ENCODE peak calls at places on chromosomes 5 and 9, in four cellular contexts. Y is spleen, Z is IMR-90, S is HCT116. D is an unnamed sample.

GRCh38 chr9:123712399-123712798 is 217.5 kb downstream of the DENND1A start:
- DNase-seq in Y (no peak), Z (peak; percentile 23), S (no peak), D (no peak)

GRCh38 chr9:35659340-35659739 is 1.2 kb downstream of the CCDC107 start:
- DNase-seq in Y (no peak), Z (peak; percentile 49), S (no peak), D (no peak)

GRCh38 chr9:38160613-38161215 is 91.7 kb upstream of the SHB start:
- DNase-seq in Y (no peak), Z (peak; percentile 51), S (peak; percentile 69), D (peak; percentile 67)

GRCh38 chr5:80406980-80407734 is 707 bp upstream of the ZFYVE16 start:
- DNase-seq in Y (peak; percentile 79), Z (peak; percentile 1), S (no peak), D (no peak)

GRCh38 chr9:126146254-126147145 is 180.1 kb upstream of the MVB12B start:
- DNase-seq in Y (peak; percentile 50), Z (no peak), S (no peak), D (peak; percentile 13)

GRCh38 chr5:165459232-165459631 is 1953.8 kb downstream of the MAT2B start:
- DNase-seq in Y (no peak), Z (peak; percentile 61), S (no peak), D (no peak)

GRCh38 chr9:36980148-36980974 is 53.7 kb downstream of the PAX5 start:
- DNase-seq in Y (no peak), Z (no peak), S (peak; percentile 19), D (peak; percentile 10)

GRCh38 chr9:33620738-33621439 is 96.8 kb downstream of the ANKRD18B start:
- DNase-seq in Y (no peak), Z (peak; percentile 84), S (no peak), D (peak; percentile 24)

GRCh38 chr5:162852145-162852544 is 585.2 kb upstream of the CCNG1 start:
- DNase-seq in Y (no peak), Z (no peak), S (no peak), D (no peak)

GRCh38 chr5:35908814-35909213 is 29.6 kb downstream of the CAPSL start:
- DNase-seq in Y (no peak), Z (no peak), S (no peak), D (no peak)

GRCh38 chr5:64437496-64437895 is 68.3 kb upstream of the RGS7BP start:
- DNase-seq in Y (no peak), Z (no peak), S (no peak), D (no peak)

GRCh38 chr5:35089688-35090314 is 42.1 kb upstream of the AGXT2 start:
- DNase-seq in Y (no peak), Z (peak; percentile 72), S (peak; percentile 21), D (peak; percentile 47)

GRCh38 chr5:159242656-159243055 is 20.4 kb upstream of the UBLCP1 start:
- DNase-seq in Y (no peak), Z (no peak), S (no peak), D (no peak)

GRCh38 chr9:38211002-38211401 is 142.0 kb upstream of the SHB start:
- DNase-seq in Y (no peak), Z (no peak), S (no peak), D (no peak)

GRCh38 chr9:128902351-128903078 is 18.3 kb upstream of the PHYHD1 start:
- DNase-seq in Y (peak; percentile 97), Z (no peak), S (no peak), D (no peak)

GRCh38 chr9:109270971-109271900 is 49.6 kb downstream of the EPB41L4B start:
- DNase-seq in Y (no peak), Z (no peak), S (no peak), D (no peak)

DNA sequence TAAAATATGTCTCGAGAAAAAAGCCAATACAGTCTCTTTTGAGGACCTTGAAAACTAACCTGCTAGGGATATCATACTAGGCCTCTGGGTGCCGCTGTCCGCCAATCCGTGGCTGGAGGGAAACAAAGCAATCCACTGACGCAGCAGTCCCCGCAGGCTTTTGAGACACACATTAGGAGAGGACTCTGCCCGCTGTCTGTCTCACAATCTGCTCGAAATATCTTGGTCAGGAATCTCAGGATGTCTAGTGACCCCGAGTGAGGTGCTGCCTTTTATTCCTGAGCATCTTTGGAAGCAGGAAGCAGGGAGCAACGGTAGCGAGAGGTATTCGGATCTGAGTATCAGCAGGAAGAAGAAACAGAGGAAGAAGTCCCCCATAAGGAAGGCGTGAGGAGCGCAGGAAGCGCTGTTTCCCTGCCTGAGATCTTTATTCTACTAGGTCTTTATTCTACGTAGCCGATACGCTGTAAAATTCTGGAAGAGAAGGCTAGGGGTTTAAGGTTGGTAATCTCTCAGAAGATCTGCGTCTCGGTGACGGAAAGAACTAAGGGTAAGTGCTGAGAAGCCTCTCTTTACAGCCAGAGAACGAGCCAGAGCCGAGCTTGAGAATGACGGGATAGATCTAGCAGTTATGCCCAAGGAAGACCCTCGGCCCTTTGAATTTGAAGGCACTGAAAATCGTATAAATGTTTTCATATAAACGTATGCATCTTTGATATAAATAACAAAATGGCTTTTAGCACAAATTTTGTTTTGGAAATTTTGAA is 4.0 kb upstream of the PCDHGA1 start:
- DNase-seq in Y (peak; percentile 84), Z (peak; percentile 82), S (no peak), D (peak; percentile 5)
- TF ChIP-seq POLR2A in Y (no peak), Z (peak; percentile 53), S (no peak), D (no peak)

GRCh38 chr5:138470322-138471285 is 5.3 kb downstream of the EGR1 start:
- DNase-seq in Y (no peak), Z (no peak), S (peak; percentile 87), D (no peak)

GRCh38 chr5:138467711-138468132 is 2.4 kb downstream of the EGR1 start:
- DNase-seq in Y (peak; percentile 76), Z (no peak), S (no peak), D (no peak)

GRCh38 chr5:138468133-138468965 is 3.1 kb downstream of the EGR1 start:
- DNase-seq in Y (no peak), Z (peak; percentile 54), S (peak; percentile 35), D (no peak)

GRCh38 chr5:138468966-138469539 is 3.8 kb downstream of the EGR1 start:
- DNase-seq in Y (no peak), Z (peak; percentile 82), S (peak; percentile 78), D (no peak)

GRCh38 chr5:138469540-138470321 is 4.5 kb downstream of the EGR1 start:
- DNase-seq in Y (no peak), Z (peak; percentile 91), S (peak; percentile 88), D (no peak)
- TF ChIP-seq POLR2A in Y (no peak), Z (no peak), S (peak; percentile 93), D (peak; percentile 97)

GRCh38 chr5:17118631-17119030 is 98.8 kb upstream of the BASP1 start:
- DNase-seq in Y (no peak), Z (peak; percentile 99), S (peak; percentile 70), D (no peak)

GRCh38 chr5:17123785-17124184 is 93.6 kb upstream of the BASP1 start:
- DNase-seq in Y (no peak), Z (no peak), S (no peak), D (no peak)

GRCh38 chr5:17120209-17120608 is 97.2 kb upstream of the BASP1 start:
- DNase-seq in Y (no peak), Z (no peak), S (no peak), D (no peak)

GRCh38 chr5:17121776-17122175 is 95.7 kb upstream of the BASP1 start:
- DNase-seq in Y (no peak), Z (no peak), S (no peak), D (no peak)

GRCh38 chr5:17123010-17123409 is 94.4 kb upstream of the BASP1 start:
- DNase-seq in Y (no peak), Z (no peak), S (no peak), D (no peak)
- TF ChIP-seq POLR2A in Y (no peak), Z (no peak), S (no peak), D (no peak)

DNA sequence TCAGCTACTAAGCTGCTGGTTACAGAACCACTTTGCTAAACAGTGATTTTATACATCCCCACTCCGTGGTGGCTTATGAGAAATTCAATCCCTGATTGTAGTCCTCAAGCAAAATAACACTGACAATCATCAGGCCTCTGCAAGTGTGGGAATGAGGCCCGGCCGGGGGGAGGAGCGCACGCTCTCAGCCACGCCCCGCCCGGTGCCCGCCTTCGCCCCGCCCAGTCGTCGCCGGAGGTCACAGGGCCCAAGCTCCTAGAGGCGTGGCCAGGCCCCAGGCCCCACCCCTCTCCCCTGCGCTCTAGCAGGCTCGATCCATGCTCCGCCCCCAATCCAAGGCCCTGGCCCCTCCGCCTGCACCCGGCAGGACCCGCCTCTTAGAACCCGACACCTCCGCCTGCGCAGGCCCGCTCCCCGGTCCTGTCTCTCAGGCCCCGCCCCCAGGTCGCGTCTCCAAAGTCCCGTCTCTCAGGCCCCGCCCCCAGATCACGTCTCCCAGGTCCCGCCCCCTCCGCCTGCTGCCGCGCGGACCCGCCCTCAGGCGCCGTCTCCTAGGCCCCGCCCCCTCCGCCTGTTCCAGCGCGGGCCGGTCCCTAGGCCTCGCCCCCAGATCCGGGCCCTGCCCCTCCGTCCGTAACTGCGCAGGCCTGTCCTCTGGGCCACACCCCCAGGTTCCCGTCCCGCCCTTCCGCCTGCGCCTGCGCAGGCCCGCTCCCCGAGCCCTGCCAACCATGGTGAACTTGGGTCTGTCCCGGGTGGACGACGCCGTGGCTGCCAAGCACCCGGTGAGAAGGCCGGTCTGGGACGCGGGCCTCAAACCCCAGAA is at the start of gene TMEM141:
- DNase-seq in Y (peak; percentile 100), Z (peak; percentile 99), S (peak; percentile 98), D (peak; percentile 100)
- TF ChIP-seq POLR2A in Y (no peak), Z (no peak), S (peak; percentile 46), D (peak; percentile 42)

DNA sequence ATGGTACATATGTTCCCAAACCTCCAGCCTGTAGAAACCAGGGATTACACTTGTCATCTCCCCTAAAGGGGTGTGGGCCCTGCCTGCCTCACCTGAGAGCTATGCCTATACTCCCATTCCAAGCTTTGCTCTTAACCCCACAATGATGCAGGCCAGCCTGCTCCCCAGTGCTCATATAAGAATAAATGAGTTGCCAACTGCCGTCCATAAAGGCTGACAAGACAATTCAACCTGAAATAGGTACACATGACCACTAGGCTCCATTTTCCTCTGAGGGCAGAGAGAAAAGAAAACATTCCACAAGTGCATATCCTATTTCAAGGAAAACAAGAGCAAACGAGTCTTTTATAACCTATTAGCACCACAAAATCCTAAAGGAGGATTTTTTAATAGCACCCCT is 28.4 kb downstream of the SKP1 start:
- DNase-seq in Y (no peak), Z (no peak), S (no peak), D (no peak)
- TF ChIP-seq POLR2A in Y (no peak), Z (no peak), S (no peak), D (no peak)

GRCh38 chr5:91381134-91381773 is 1.9 kb downstream of the ARRDC3 start:
- DNase-seq in Y (no peak), Z (no peak), S (no peak), D (no peak)
- TF ChIP-seq POLR2A in Y (no peak), Z (peak; percentile 86), S (peak; percentile 72), D (peak; percentile 92)

D was measured in erythroblast.